ENCODE peak calls at places on chromosome 22, in eight cellular contexts. One of them, this sample, is unnamed.

GRCh38 chr22:45548991-45549736 is 46.5 kb downstream of the FBLN1 start:
- DNase-seq in stomach: peak
- DNase-seq in 8988T: peak
- DNase-seq in neural crest cell: no peak
- DNase-seq in heart right ventricle: no peak
- DNase-seq in EH: peak
- DNase-seq in fibroblast of the conjunctiva: peak
- DNase-seq in SK-N-SH: no peak
- DNase-seq in this sample: no peak

GRCh38 chr22:21051836-21052400 is 6.2 kb downstream of the LRRC74B start:
- DNase-seq in stomach: no peak
- DNase-seq in 8988T: no peak
- DNase-seq in neural crest cell: no peak
- DNase-seq in heart right ventricle: no peak
- DNase-seq in EH: peak
- DNase-seq in fibroblast of the conjunctiva: no peak
- DNase-seq in SK-N-SH: no peak
- DNase-seq in this sample: peak

GRCh38 chr22:20219667-20220628 is 48.2 kb downstream of the RTN4R start:
- DNase-seq in stomach: no peak
- DNase-seq in 8988T: no peak
- DNase-seq in neural crest cell: no peak
- DNase-seq in heart right ventricle: no peak
- DNase-seq in EH: no peak
- DNase-seq in fibroblast of the conjunctiva: no peak
- DNase-seq in SK-N-SH: no peak
- DNase-seq in this sample: no peak

GRCh38 chr22:32327596-32328171 is 30.0 kb upstream of the RFPL3 start:
- DNase-seq in stomach: peak
- DNase-seq in 8988T: no peak
- DNase-seq in neural crest cell: no peak
- DNase-seq in heart right ventricle: no peak
- DNase-seq in EH: no peak
- DNase-seq in fibroblast of the conjunctiva: no peak
- DNase-seq in SK-N-SH: no peak
- DNase-seq in this sample: no peak

GRCh38 chr22:23790819-23791736 is 4.3 kb downstream of the SMARCB1 start:
- DNase-seq in stomach: no peak
- DNase-seq in 8988T: no peak
- DNase-seq in neural crest cell: no peak
- DNase-seq in heart right ventricle: peak
- DNase-seq in EH: peak
- DNase-seq in fibroblast of the conjunctiva: peak
- DNase-seq in SK-N-SH: peak
- DNase-seq in this sample: no peak

GRCh38 chr22:33975841-33976240 is 55.6 kb upstream of the LARGE1 start:
- DNase-seq in stomach: no peak
- DNase-seq in 8988T: no peak
- DNase-seq in neural crest cell: no peak
- DNase-seq in heart right ventricle: no peak
- DNase-seq in EH: no peak
- DNase-seq in fibroblast of the conjunctiva: no peak
- DNase-seq in SK-N-SH: no peak
- DNase-seq in this sample: no peak

GRCh38 chr22:20651286-20651685 is 122.6 kb upstream of the SERPIND1 start:
- DNase-seq in stomach: no peak
- DNase-seq in 8988T: no peak
- DNase-seq in neural crest cell: no peak
- DNase-seq in heart right ventricle: no peak
- DNase-seq in EH: no peak
- DNase-seq in fibroblast of the conjunctiva: no peak
- DNase-seq in SK-N-SH: no peak
- DNase-seq in this sample: no peak

GRCh38 chr22:46171940-46172339 is 21.6 kb downstream of the PPARA start:
- DNase-seq in stomach: no peak
- DNase-seq in 8988T: no peak
- DNase-seq in neural crest cell: no peak
- DNase-seq in heart right ventricle: no peak
- DNase-seq in EH: peak
- DNase-seq in fibroblast of the conjunctiva: peak
- DNase-seq in SK-N-SH: no peak
- DNase-seq in this sample: no peak

GRCh38 chr22:23911318-23911980 is 17.3 kb downstream of the MIF start:
- DNase-seq in stomach: no peak
- DNase-seq in 8988T: no peak
- DNase-seq in neural crest cell: no peak
- DNase-seq in heart right ventricle: no peak
- DNase-seq in EH: no peak
- DNase-seq in fibroblast of the conjunctiva: no peak
- DNase-seq in SK-N-SH: no peak
- DNase-seq in this sample: no peak

GRCh38 chr22:37710675-37711074 is 13.8 kb downstream of the TRIOBP start:
- DNase-seq in stomach: no peak
- DNase-seq in 8988T: no peak
- DNase-seq in neural crest cell: no peak
- DNase-seq in heart right ventricle: no peak
- DNase-seq in EH: no peak
- DNase-seq in fibroblast of the conjunctiva: no peak
- DNase-seq in SK-N-SH: no peak
- DNase-seq in this sample: no peak

GRCh38 chr22:20031732-20032406 is 11.0 kb downstream of the TANGO2 start:
- DNase-seq in stomach: peak
- DNase-seq in 8988T: no peak
- DNase-seq in neural crest cell: no peak
- DNase-seq in heart right ventricle: no peak
- DNase-seq in EH: no peak
- DNase-seq in fibroblast of the conjunctiva: no peak
- DNase-seq in SK-N-SH: no peak
- DNase-seq in this sample: no peak

This sample was measured in NT2/D1.